ENCODE peak calls at places on chromosomes 5 and 9, in six cellular contexts. P is Caco-2, T is PC-3, I is hepatocyte, Z is AG04449, B is foreskin fibroblast. J is an unnamed sample.

GRCh38 chr9:130458804-130459067 is 14.0 kb downstream of the ASS1 start:
- DNase-seq in P (no peak), B (no peak), Z (no peak), T (no peak), I (no peak), J (no peak)

GRCh38 chr5:91095786-91096380 is 287.2 kb downstream of the ARRDC3 start:
- DNase-seq in Z (no peak), B (no peak), I (no peak), P (no peak), T (no peak), J (no peak)

GRCh38 chr5:97629281-97629680 is 446.2 kb upstream of the RIOK2 start:
- DNase-seq in I (peak; percentile 3), T (no peak), B (peak; percentile 91), P (no peak), Z (peak; percentile 38), J (peak; percentile 27)

GRCh38 chr5:123035320-123035949 is 1.1 kb downstream of the PPIC start:
- DNase-seq in I (peak; percentile 77), B (peak; percentile 61), Z (no peak), P (peak; percentile 65), T (peak; percentile 66), J (no peak)

GRCh38 chr5:151205411-151205810 is 18.5 kb downstream of the CCDC69 start:
- DNase-seq in P (peak; percentile 21), Z (no peak), B (no peak), T (no peak), I (no peak), J (no peak)

GRCh38 chr5:132927355-132927754 is 36.1 kb downstream of the AFF4 start:
- DNase-seq in T (no peak), B (no peak), Z (no peak), I (no peak), P (no peak), J (no peak)

GRCh38 chr9:120951960-120952630 is 25.5 kb upstream of the TRAF1 start:
- DNase-seq in B (no peak), Z (no peak), P (no peak), I (no peak), T (no peak), J (no peak)

GRCh38 chr9:79660615-79661014 is 88.8 kb downstream of the TLE4 start:
- DNase-seq in I (no peak), P (no peak), B (no peak), T (no peak), Z (no peak), J (no peak)

GRCh38 chr5:179060116-179061008 is at the start of gene ZNF354C:
- DNase-seq in T (no peak), P (no peak), I (peak; percentile 93), B (peak; percentile 91), Z (peak; percentile 38), J (peak; percentile 62)

GRCh38 chr5:133552925-133553525 is 59.3 kb downstream of the FSTL4 start:
- DNase-seq in P (peak; percentile 62), B (peak; percentile 4), Z (no peak), T (peak; percentile 63), I (peak; percentile 73), J (no peak)

GRCh38 chr9:8419871-8420270 is 620.3 kb upstream of the DMAC1 start:
- DNase-seq in I (no peak), P (no peak), B (peak; percentile 10), T (no peak), Z (no peak), J (no peak)

GRCh38 chr5:130710596-130710995 is 454.5 kb downstream of the HINT1 start:
- DNase-seq in P (peak; percentile 62), T (peak; percentile 87), B (no peak), I (peak; percentile 54), Z (peak; percentile 47), J (no peak)

GRCh38 chr9:137064027-137064879 is 6.1 kb downstream of the SAPCD2 start:
- DNase-seq in T (peak; percentile 46), B (no peak), I (peak; percentile 71), P (no peak), Z (no peak), J (no peak)

GRCh38 chr5:136028782-136029742 is at the start of gene TGFBI:
- DNase-seq in Z (no peak), T (peak; percentile 42), B (peak; percentile 60), I (peak; percentile 87), P (peak; percentile 71), J (no peak)

GRCh38 chr5:27093296-27093695 is 54.9 kb upstream of the CDH9 start:
- DNase-seq in I (no peak), P (no peak), Z (no peak), B (no peak), T (no peak), J (no peak)

GRCh38 chr9:76630916-76631315 is 133.3 kb upstream of the PCA3 start:
- DNase-seq in T (no peak), P (no peak), Z (no peak), I (no peak), B (no peak), J (no peak)

GRCh38 chr5:163540711-163541110 is 35.3 kb downstream of the MAT2B start:
- DNase-seq in Z (no peak), P (no peak), I (no peak), T (no peak), B (no peak), J (no peak)

GRCh38 chr9:115126406-115126805 is 8.4 kb upstream of the TNC start:
- DNase-seq in I (no peak), B (no peak), T (no peak), P (peak; percentile 40), Z (no peak), J (no peak)

GRCh38 chr5:90642706-90643229 is 84.2 kb downstream of the ADGRV1 start:
- DNase-seq in B (no peak), I (no peak), T (no peak), P (no peak), Z (no peak), J (no peak)

GRCh38 chr5:4523038-4523437 is 617.1 kb upstream of the ADAMTS16 start:
- DNase-seq in T (no peak), I (no peak), B (no peak), P (no peak), Z (no peak), J (no peak)

GRCh38 chr5:160619381-160619780 is 197.7 kb downstream of the PTTG1 start:
- DNase-seq in P (no peak), Z (no peak), T (no peak), B (no peak), I (no peak), J (no peak)

GRCh38 chr5:73321757-73322452 is 126.7 kb downstream of the FOXD1 start:
- DNase-seq in T (peak; percentile 89), B (peak; percentile 94), P (no peak), Z (peak; percentile 91), I (no peak), J (no peak)

GRCh38 chr5:76082790-76083554 is at the start of gene SV2C:
- DNase-seq in P (no peak), Z (no peak), B (no peak), I (peak; percentile 52), T (no peak), J (no peak)

GRCh38 chr5:76789991-76790571 is 28.7 kb upstream of the F2RL1 start:
- DNase-seq in I (no peak), T (no peak), B (peak; percentile 54), P (no peak), Z (no peak), J (no peak)

GRCh38 chr9:108162664-108163063 is 673.1 kb upstream of the KLF4 start:
- DNase-seq in Z (no peak), I (no peak), B (peak; percentile 87), T (peak; percentile 42), P (no peak), J (no peak)

GRCh38 chr9:78767449-78767848 is 470.5 kb downstream of the PSAT1 start:
- DNase-seq in Z (no peak), I (no peak), T (no peak), B (no peak), P (no peak), J (no peak)

GRCh38 chr5:108617467-108618435 is 129.9 kb upstream of the FER start:
- DNase-seq in I (no peak), B (no peak), Z (no peak), T (no peak), P (no peak), J (peak; percentile 83)
- TF ChIP-seq CTCF in I (no peak), B (no peak), Z (no peak), T (peak; percentile 23), P (no peak), J (peak; percentile 22)

GRCh38 chr9:124268248-124268647 is 10.5 kb downstream of the NEK6 start:
- DNase-seq in Z (no peak), T (no peak), P (no peak), I (no peak), B (no peak), J (no peak)
- H3K4me3 ChIP-seq in Z (no peak overlapping the region), T (no peak overlapping the region), P (no peak overlapping the region), I (no peak overlapping the region), B (no peak overlapping the region), J (no peak overlapping the region)

GRCh38 chr9:125203259-125203658 is 2.9 kb downstream of the RABEPK start:
- DNase-seq in T (no peak), Z (no peak), B (no peak), P (no peak), I (no peak), J (no peak)
- TF ChIP-seq CTCF in T (no peak), Z (no peak), B (no peak), P (no peak), I (no peak), J (no peak)

GRCh38 chr5:180589771-180590542 is 1.3 kb downstream of the SCGB3A1 start:
- DNase-seq in T (no peak), Z (no peak), B (peak; percentile 3), P (no peak), I (no peak), J (no peak)
- H3K4me3 ChIP-seq in T (no peak overlapping the region), Z (no peak overlapping the region), B (no peak overlapping the region), P (no peak overlapping the region), I (no peak overlapping the region), J (peak overlapping the region; percentile 15)

GRCh38 chr5:174412374-174412773 is 312.0 kb upstream of the MSX2 start:
- DNase-seq in Z (no peak), T (no peak), B (no peak), I (no peak), P (no peak), J (no peak)

GRCh38 chr5:174414315-174414710 is 310.1 kb upstream of the MSX2 start:
- DNase-seq in Z (no peak), I (no peak), T (no peak), P (no peak), B (no peak), J (no peak)

GRCh38 chr5:174411513-174411819 is 312.9 kb upstream of the MSX2 start:
- DNase-seq in I (no peak), P (no peak), B (no peak), Z (no peak), T (no peak), J (no peak)

GRCh38 chr5:174412941-174413340 is 311.4 kb upstream of the MSX2 start:
- DNase-seq in B (no peak), I (no peak), Z (no peak), P (no peak), T (no peak), J (no peak)

GRCh38 chr5:174413520-174414314 is 310.7 kb upstream of the MSX2 start:
- DNase-seq in I (peak; percentile 27), P (no peak), T (peak; percentile 37), B (peak; percentile 4), Z (peak; percentile 42), J (no peak)
- TF ChIP-seq CTCF in I (no peak), P (no peak), T (no peak), B (no peak), Z (no peak), J (no peak)